ENCODE peak calls at places on chromosomes 1 and 21, in five cellular contexts. H, J, S, L and E are unnamed samples.

GRCh38 chr1:193005785-193006184 is 53.4 kb downstream of the UCHL5 start:
- DNase-seq in H (no peak), J (no peak), S (no peak), L (no peak), E (no peak)

GRCh38 chr1:44808063-44808937 is at the start of gene BTBD19:
- DNase-seq in H (peak; percentile 53), J (peak; percentile 65), S (peak; percentile 88), L (peak; percentile 76), E (peak; percentile 89)

GRCh38 chr1:20728371-20729154 is 3.9 kb downstream of the SH2D5 start:
- DNase-seq in H (peak; percentile 14), J (no peak), S (no peak), L (peak; percentile 35), E (no peak)

GRCh38 chr21:45443595-45444181 is 38.7 kb downstream of the COL18A1 start:
- DNase-seq in H (no peak), J (no peak), S (no peak), L (no peak), E (no peak)

GRCh38 chr1:245375789-245376188 is 221.0 kb downstream of the KIF26B start:
- DNase-seq in H (no peak), J (no peak), S (no peak), L (no peak), E (no peak)

GRCh38 chr1:30807318-30808066 is 49.9 kb upstream of the LAPTM5 start:
- DNase-seq in H (no peak), J (no peak), S (peak; percentile 47), L (no peak), E (no peak)

GRCh38 chr1:112686417-112686816 is 12.0 kb downstream of the MOV10 start:
- DNase-seq in H (no peak), J (no peak), S (no peak), L (no peak), E (no peak)

GRCh38 chr1:108801101-108801500 is 54.6 kb downstream of the STXBP3 start:
- DNase-seq in H (no peak), J (no peak), S (no peak), L (no peak), E (no peak)

GRCh38 chr21:41536076-41536826 is 28.3 kb upstream of the TMPRSS2 start:
- DNase-seq in H (no peak), J (no peak), S (no peak), L (no peak), E (no peak)

GRCh38 chr1:156608036-156608674 is 6.9 kb upstream of the GPATCH4 start:
- DNase-seq in H (no peak), J (peak; percentile 84), S (no peak), L (peak; percentile 80), E (peak; percentile 75)

GRCh38 chr1:10960954-10961833 is 51.3 kb upstream of the TARDBP start:
- DNase-seq in H (peak; percentile 85), J (peak; percentile 70), S (peak; percentile 82), L (peak; percentile 92), E (peak; percentile 67)

GRCh38 chr1:173411835-173412742 is 65.0 kb upstream of the PRDX6 start:
- DNase-seq in H (no peak), J (peak; percentile 29), S (no peak), L (no peak), E (no peak)

GRCh38 chr1:167503626-167504458 is 14.5 kb downstream of the CD247 start:
- DNase-seq in H (no peak), J (no peak), S (no peak), L (no peak), E (no peak)

GRCh38 chr1:58979085-58979484 is 195.2 kb upstream of the JUN start:
- DNase-seq in H (no peak), J (no peak), S (no peak), L (no peak), E (no peak)

GRCh38 chr1:9385801-9386573 is 93.3 kb downstream of the SPSB1 start:
- DNase-seq in H (no peak), J (no peak), S (no peak), L (no peak), E (no peak)

GRCh38 chr1:89884718-89885596 is 64.1 kb downstream of the LRRC8D start:
- DNase-seq in H (no peak), J (peak; percentile 14), S (no peak), L (no peak), E (no peak)

GRCh38 chr1:230158422-230159291 is 91.6 kb downstream of the GALNT2 start:
- DNase-seq in H (no peak), J (no peak), S (no peak), L (peak; percentile 83), E (no peak)

GRCh38 chr1:54274448-54274847 is 74.5 kb downstream of the MRPL37 start:
- DNase-seq in H (no peak), J (no peak), S (no peak), L (no peak), E (no peak)

GRCh38 chr1:54274881-54275280 is 74.9 kb downstream of the MRPL37 start:
- DNase-seq in H (no peak), J (no peak), S (no peak), L (no peak), E (no peak)

GRCh38 chr1:54276617-54277450 is 76.9 kb downstream of the MRPL37 start:
- DNase-seq in H (no peak), J (no peak), S (peak; percentile 47), L (no peak), E (no peak)

GRCh38 chr1:54273837-54274192 is 73.8 kb downstream of the MRPL37 start:
- DNase-seq in H (no peak), J (no peak), S (peak; percentile 40), L (no peak), E (no peak)

GRCh38 chr1:54275349-54275748 is 75.4 kb downstream of the MRPL37 start:
- DNase-seq in H (no peak), J (no peak), S (peak; percentile 70), L (no peak), E (no peak)
- H3K27ac ChIP-seq in H (peak overlapping the region; percentile 79), J (no peak overlapping the region), S (peak overlapping the region; percentile 84), L (peak overlapping the region; percentile 67), E (no peak overlapping the region)

GRCh38 chr1:53734650-53735211 is 4.2 kb downstream of the GLIS1 start:
- DNase-seq in H (no peak), J (no peak), S (no peak), L (no peak), E (no peak)

GRCh38 chr1:53735681-53736080 is 3.3 kb downstream of the GLIS1 start:
- DNase-seq in H (no peak), J (no peak), S (no peak), L (no peak), E (no peak)

GRCh38 chr1:53736290-53736689 is 2.7 kb downstream of the GLIS1 start:
- DNase-seq in H (no peak), J (no peak), S (no peak), L (no peak), E (no peak)

GRCh38 chr1:53733975-53734649 is 4.9 kb downstream of the GLIS1 start:
- DNase-seq in H (no peak), J (no peak), S (no peak), L (no peak), E (no peak)

DNA sequence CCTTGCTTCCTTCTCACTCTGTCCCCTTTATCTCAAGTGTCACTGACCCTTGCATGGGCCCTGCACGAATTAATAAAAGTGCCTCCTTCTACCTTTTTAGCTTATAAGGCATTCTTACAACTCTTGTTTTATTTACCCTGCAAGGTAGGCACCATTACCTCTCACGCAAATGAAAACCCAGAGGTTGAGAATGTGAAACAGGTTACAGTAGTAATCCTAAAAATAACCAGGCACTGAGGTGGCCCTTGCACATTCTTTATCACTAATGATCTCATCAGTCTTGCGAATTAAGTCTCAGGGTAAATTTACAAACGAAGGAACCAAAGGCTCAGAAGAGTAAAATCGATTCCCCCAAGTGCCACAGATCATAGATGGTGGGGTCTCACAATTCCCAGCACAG is 3.7 kb downstream of the GLIS1 start:
- DNase-seq in H (no peak), J (no peak), S (no peak), L (no peak), E (no peak)
- H3K4me3 ChIP-seq in H (no peak overlapping the region), J (no peak overlapping the region), S (no peak overlapping the region), L (no peak overlapping the region), E (no peak overlapping the region)

GRCh38 chr1:18234790-18235242 is 127.2 kb downstream of the IGSF21 start:
- DNase-seq in H (no peak), J (peak; percentile 63), S (no peak), L (no peak), E (no peak)
- H3K27ac ChIP-seq in H (no peak overlapping the region), J (no peak overlapping the region), S (no peak overlapping the region), L (no peak overlapping the region), E (no peak overlapping the region)

GRCh38 chr1:91850708-91851107 is 35.2 kb downstream of the TGFBR3 start:
- DNase-seq in H (no peak), J (no peak), S (no peak), L (no peak), E (no peak)
- H3K4me3 ChIP-seq in H (no peak overlapping the region), J (peak overlapping the region; percentile 24), S (peak overlapping the region; percentile 54), L (no peak overlapping the region), E (no peak overlapping the region)

GRCh38 chr21:25639922-25640670 is 1.0 kb downstream of the JAM2 start:
- DNase-seq in H (peak; percentile 33), J (no peak), S (peak; percentile 38), L (peak; percentile 47), E (peak; percentile 44)

GRCh38 chr21:25636727-25637126 is 2.3 kb upstream of the JAM2 start:
- DNase-seq in H (no peak), J (no peak), S (no peak), L (no peak), E (no peak)

GRCh38 chr21:25639167-25639921 is at the start of gene JAM2:
- DNase-seq in H (no peak), J (peak; percentile 15), S (peak; percentile 62), L (peak; percentile 73), E (peak; percentile 42)

GRCh38 chr21:25638634-25639166 is 358 bp upstream of the JAM2 start:
- DNase-seq in H (no peak), J (no peak), S (no peak), L (no peak), E (no peak)

DNA sequence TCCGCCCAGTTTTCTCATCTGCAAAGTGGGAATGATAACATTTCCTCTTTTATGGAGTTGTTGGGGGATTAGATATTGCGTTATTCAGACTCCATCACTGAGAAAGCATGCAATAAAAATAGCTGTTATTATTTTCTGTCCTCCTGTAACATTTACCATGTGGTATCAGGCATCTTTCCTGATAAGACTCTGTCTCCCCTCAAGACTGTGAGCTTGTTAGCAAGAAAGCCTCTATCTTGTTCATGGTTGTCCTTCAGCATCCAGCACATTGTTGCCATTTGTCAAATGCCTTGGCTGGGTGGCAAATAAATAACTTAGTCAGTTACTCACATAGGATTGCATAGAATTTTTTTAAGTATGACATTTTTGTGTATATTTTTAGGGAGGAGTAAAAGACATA is 1.2 kb upstream of the JAM2 start:
- DNase-seq in H (no peak), J (no peak), S (no peak), L (no peak), E (no peak)
- H3K27ac ChIP-seq in H (peak overlapping the region; percentile 74), J (no peak overlapping the region), S (peak overlapping the region; percentile 96), L (no peak overlapping the region), E (no peak overlapping the region)

GRCh38 chr1:211376807-211377206 is 50.2 kb downstream of the TRAF5 start:
- DNase-seq in H (no peak), J (no peak), S (no peak), L (no peak), E (no peak)

GRCh38 chr1:211379446-211379845 is 52.8 kb downstream of the TRAF5 start:
- DNase-seq in H (no peak), J (no peak), S (no peak), L (no peak), E (no peak)

GRCh38 chr1:211377539-211378461 is 51.2 kb downstream of the TRAF5 start:
- DNase-seq in H (no peak), J (no peak), S (no peak), L (no peak), E (no peak)

GRCh38 chr1:211381481-211382181 is 55.0 kb downstream of the TRAF5 start:
- DNase-seq in H (no peak), J (no peak), S (no peak), L (no peak), E (no peak)

GRCh38 chr1:211378844-211379243 is 52.2 kb downstream of the TRAF5 start:
- DNase-seq in H (no peak), J (no peak), S (no peak), L (no peak), E (no peak)
- H3K4me3 ChIP-seq in H (no peak overlapping the region), J (no peak overlapping the region), S (no peak overlapping the region), L (no peak overlapping the region), E (no peak overlapping the region)